ENCODE peak calls at places on chromosomes 12 and 14, in four cellular contexts. E, A, J and O are unnamed samples. For H3K4me1 and H3K36me3, the result is how much of the 10 kb centered on the place peaks cover.

GRCh38 chr12:11896530-11896929 is 174.2 kb upstream of the BCL2L14 start:
- DNase-seq in E (no peak), A (no peak), J (no peak), O (no peak)

GRCh38 chr14:61514006-61514830 is 181.1 kb upstream of the HIF1A start:
- DNase-seq in E (peak), A (peak), J (no peak), O (no peak)

GRCh38 chr12:124162151-124163110 is 132.5 kb upstream of the RFLNA start:
- DNase-seq in E (no peak), A (no peak), J (no peak), O (peak)

GRCh38 chr14:97328743-97329142 is 531.6 kb downstream of the VRK1 start:
- DNase-seq in E (no peak), A (no peak), J (no peak), O (no peak)

GRCh38 chr12:128745772-128746689 is 77.7 kb downstream of the SLC15A4 start:
- DNase-seq in E (no peak), A (no peak), J (no peak), O (no peak)

GRCh38 chr12:115859231-115859630 is 418.3 kb downstream of the MED13L start:
- DNase-seq in E (no peak), A (no peak), J (no peak), O (no peak)

GRCh38 chr14:59253527-59253926 is 65.1 kb downstream of the DAAM1 start:
- DNase-seq in E (no peak), A (no peak), J (no peak), O (no peak)

GRCh38 chr14:63563370-63564026 is 20.3 kb upstream of the PPP2R5E start:
- DNase-seq in E (peak), A (peak), J (peak), O (no peak)

GRCh38 chr12:108332791-108333382 is 6.2 kb downstream of the CMKLR1 start:
- DNase-seq in E (peak), A (no peak), J (peak), O (no peak)

GRCh38 chr14:27427796-27428195 is 830.0 kb upstream of the NOVA1 start:
- DNase-seq in E (no peak), A (peak), J (peak), O (no peak)

GRCh38 chr12:40691913-40692616 is at the start of gene CNTN1:
- DNase-seq in E (peak), A (peak), J (peak), O (peak)

GRCh38 chr12:15474766-15475165 is 152.5 kb downstream of the PTPRO start:
- DNase-seq in E (no peak), A (no peak), J (no peak), O (no peak)

GRCh38 chr14:89440997-89441909 is 24.2 kb upstream of the FOXN3 start:
- DNase-seq in E (no peak), A (no peak), J (no peak), O (no peak)

GRCh38 chr12:94149781-94150482 is 1.6 kb downstream of the PLXNC1 start:
- DNase-seq in E (no peak), A (no peak), J (peak), O (peak)

GRCh38 chr14:47207636-47208035 is 467.8 kb downstream of the MDGA2 start:
- DNase-seq in E (no peak), A (no peak), J (peak), O (no peak)

GRCh38 chr12:8065991-8066594 is at the start of gene C3AR1:
- DNase-seq in E (peak), A (peak), J (peak), O (peak)

GRCh38 chr12:63967358-63967757 is 122.9 kb downstream of the SRGAP1 start:
- DNase-seq in E (no peak), A (peak), J (peak), O (no peak)

GRCh38 chr12:40224439-40225291 is at the start of gene LRRK2:
- DNase-seq in E (peak), A (peak), J (peak), O (peak)

GRCh38 chr14:52808101-52808500 is 16.7 kb upstream of the GNPNAT1 start:
- DNase-seq in E (no peak), A (no peak), J (no peak), O (no peak)

GRCh38 chr14:104358528-104359300 is 220.3 kb downstream of the KIF26A start:
- DNase-seq in E (no peak), A (no peak), J (no peak), O (peak)

GRCh38 chr14:30798516-30798915 is 75.8 kb upstream of the COCH start:
- DNase-seq in E (no peak), A (no peak), J (no peak), O (no peak)

GRCh38 chr12:4037747-4038312 is 164.6 kb upstream of the PARP11 start:
- DNase-seq in E (peak), A (no peak), J (peak), O (peak)

GRCh38 chr12:102562836-102563425 is 82.6 kb upstream of the IGF1 start:
- DNase-seq in E (no peak), A (no peak), J (no peak), O (no peak)

GRCh38 chr12:115495300-115495699 is 782.2 kb downstream of the MED13L start:
- DNase-seq in E (no peak), A (no peak), J (no peak), O (no peak)

GRCh38 chr14:105419305-105420091 is at the start of gene MTA1:
- DNase-seq in E (peak), A (no peak), J (peak), O (peak)

GRCh38 chr12:108985750-108986149 is 35.1 kb downstream of the SVOP start:
- DNase-seq in E (no peak), A (no peak), J (no peak), O (no peak)

GRCh38 chr12:26034371-26035142 is 76.1 kb downstream of the RASSF8 start:
- DNase-seq in E (no peak), A (peak), J (peak), O (no peak)

DNA sequence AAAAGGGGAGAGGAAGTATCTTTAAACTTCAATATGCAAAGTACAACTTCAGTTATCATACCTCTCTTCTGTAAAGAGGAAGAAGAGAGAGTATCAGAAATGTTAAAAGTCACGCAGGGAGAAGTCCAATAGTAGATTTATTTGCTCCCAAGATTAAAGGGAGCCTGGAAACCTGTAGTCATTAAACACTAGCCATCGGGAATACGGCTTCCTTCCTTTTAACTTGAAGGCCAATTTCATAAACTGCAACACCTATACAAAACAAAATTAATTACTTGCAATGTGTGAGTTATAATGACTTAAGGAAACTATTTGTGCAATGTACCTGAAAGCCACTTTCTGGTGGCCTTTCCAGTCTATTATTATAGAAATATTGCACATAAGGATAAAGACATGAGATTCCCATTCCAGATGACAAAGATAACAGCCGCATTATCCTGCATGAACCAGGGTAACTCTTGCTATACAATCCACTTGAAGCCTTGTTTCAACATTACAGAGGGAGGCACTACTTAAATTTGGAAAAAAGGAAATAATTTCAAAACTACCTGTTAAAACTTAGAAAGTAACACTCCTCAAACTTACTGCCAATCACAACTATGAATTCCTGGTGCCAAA is 4.6 kb downstream of the BTG1 start:
- DNase-seq in E (no peak), A (no peak), J (no peak), O (no peak)
- H3K4me1 ChIP-seq in E (under half), A (under half), J (half or more), O (under half)

DNA sequence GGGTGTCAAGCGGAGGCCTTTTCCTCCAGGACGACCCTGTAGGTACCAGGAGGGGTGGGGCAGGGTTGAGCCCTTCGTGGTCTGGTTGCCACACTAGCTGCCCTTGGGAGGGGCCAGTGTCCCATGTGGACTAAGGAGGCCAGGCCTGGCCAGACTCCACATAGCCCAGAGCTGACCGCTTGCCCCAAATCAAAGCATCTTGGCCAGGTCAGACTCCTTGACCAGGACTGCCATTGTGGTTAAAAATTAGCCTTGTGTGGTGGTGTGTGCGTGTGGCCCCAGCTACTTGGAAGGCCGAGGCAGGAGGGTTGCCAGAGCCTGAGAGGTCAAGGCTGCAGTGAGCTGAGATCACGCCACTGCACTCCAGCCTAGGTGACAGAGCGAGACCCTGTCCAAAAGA is 24.8 kb downstream of the ALDH2 start:
- DNase-seq in E (peak), A (no peak), J (no peak), O (no peak)
- H3K36me3 ChIP-seq in E (half or more), A (under half), J (under half), O (under half)

GRCh38 chr14:99237288-99237687 is 34.7 kb downstream of the BCL11B start:
- DNase-seq in E (no peak), A (no peak), J (no peak), O (no peak)

GRCh38 chr14:99236386-99237133 is 35.4 kb downstream of the BCL11B start:
- DNase-seq in E (no peak), A (no peak), J (no peak), O (no peak)

GRCh38 chr14:99234366-99234765 is 37.6 kb downstream of the BCL11B start:
- DNase-seq in E (no peak), A (no peak), J (no peak), O (no peak)

GRCh38 chr14:99234982-99235491 is 37.0 kb downstream of the BCL11B start:
- DNase-seq in E (no peak), A (peak), J (no peak), O (peak)

DNA sequence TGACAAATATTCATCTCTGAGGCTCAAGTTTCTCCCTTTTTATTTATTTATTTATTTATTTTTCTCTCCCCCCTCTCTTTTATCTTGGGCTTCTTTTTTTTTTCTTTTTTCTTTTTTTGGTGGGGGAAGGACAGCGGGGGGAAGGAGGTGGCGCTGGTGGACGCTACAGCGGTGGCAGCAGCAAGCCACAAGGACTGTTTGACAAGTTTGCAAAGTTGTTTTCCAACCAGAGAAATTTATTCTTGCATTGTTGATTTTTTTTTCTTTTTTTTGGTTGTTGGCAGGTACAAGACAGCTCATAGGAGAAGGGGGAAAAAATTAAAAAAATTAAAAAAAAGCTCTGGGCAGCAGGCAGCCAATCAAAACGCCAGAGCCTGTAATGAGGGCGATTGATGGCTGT is 36.4 kb downstream of the BCL11B start:
- DNase-seq in E (no peak), A (no peak), J (no peak), O (no peak)
- H3K4me1 ChIP-seq in E (under half), A (under half), J (under half), O (under half)

GRCh38 chr12:121534495-121535148 is 46.2 kb downstream of the KDM2B start:
- DNase-seq in E (no peak), A (no peak), J (no peak), O (no peak)
- H3K36me3 ChIP-seq in E (under half), A (under half), J (under half), O (under half)

GRCh38 chr12:123046431-123046830 is 66.0 kb downstream of the ARL6IP4 start:
- DNase-seq in E (no peak), A (no peak), J (no peak), O (no peak)
- H3K4me1 ChIP-seq in E (under half), A (under half), J (under half), O (under half)